ENCODE peak calls at places on chromosomes 12 and 14, in six cellular contexts. I, O, Q, P, V and X are unnamed samples.

GRCh38 chr12:132806857-132807256 is 21.8 kb downstream of the GOLGA3 start:
- DNase-seq in Q (no peak), P (no peak), O (no peak), V (no peak), I (no peak), X (no peak)

GRCh38 chr14:35140718-35141581 is 18.6 kb downstream of the PRORP start:
- DNase-seq in O (no peak), I (peak), P (no peak), Q (no peak), V (no peak), X (no peak)

GRCh38 chr12:57811028-57811755 is 7.3 kb downstream of the AVIL start:
- DNase-seq in V (no peak), Q (no peak), I (no peak), P (no peak), O (no peak), X (no peak)

GRCh38 chr14:88168025-88168424 is 155.0 kb downstream of the KCNK10 start:
- DNase-seq in O (no peak), I (no peak), V (no peak), P (no peak), Q (no peak), X (no peak)

GRCh38 chr14:75242546-75243273 is 35.9 kb upstream of the FOS start:
- DNase-seq in I (peak), Q (no peak), P (peak), V (no peak), O (peak), X (no peak)

GRCh38 chr12:127293507-127294310 is 973.3 kb upstream of the TMEM132C start:
- DNase-seq in P (peak), I (peak), O (peak), Q (peak), V (peak), X (no peak)

GRCh38 chr12:66500841-66501240 is 178.0 kb downstream of the GRIP1 start:
- DNase-seq in P (no peak), Q (no peak), I (no peak), V (no peak), O (no peak), X (no peak)

GRCh38 chr12:848519-849191 is 96.3 kb downstream of the WNK1 start:
- DNase-seq in V (no peak), Q (no peak), P (no peak), I (no peak), O (no peak), X (no peak)

GRCh38 chr14:89537911-89538310 is 120.9 kb upstream of the FOXN3 start:
- DNase-seq in O (no peak), Q (no peak), I (no peak), V (no peak), P (no peak), X (no peak)

GRCh38 chr12:6062427-6063378 is 61.8 kb downstream of the VWF start:
- DNase-seq in V (no peak), P (no peak), O (peak), I (peak), Q (peak), X (peak)

GRCh38 chr12:131799828-131800593 is 28.2 kb upstream of the MMP17 start:
- DNase-seq in V (no peak), O (no peak), Q (no peak), P (no peak), I (no peak), X (no peak)

GRCh38 chr12:124847675-124848074 is 16.0 kb downstream of the SCARB1 start:
- DNase-seq in O (no peak), V (no peak), I (peak), Q (no peak), P (no peak), X (no peak)

GRCh38 chr12:105601158-105601557 is 270.7 kb downstream of the C12orf75 start:
- DNase-seq in Q (no peak), O (no peak), I (peak), P (no peak), V (no peak), X (no peak)

GRCh38 chr14:103899316-103899715 is 28.9 kb upstream of the TDRD9 start:
- DNase-seq in Q (no peak), V (no peak), I (no peak), O (no peak), P (no peak), X (no peak)

GRCh38 chr12:109718390-109718789 is 4.8 kb downstream of the FAM222A start:
- DNase-seq in V (no peak), P (no peak), O (peak), I (no peak), Q (no peak), X (no peak)

GRCh38 chr12:108399514-108399913 is 60.4 kb upstream of the CMKLR1 start:
- DNase-seq in Q (no peak), V (no peak), P (peak), O (no peak), I (no peak), X (no peak)

GRCh38 chr12:80862606-80863005 is 75.1 kb downstream of the LIN7A start:
- DNase-seq in O (no peak), V (no peak), I (no peak), Q (no peak), P (no peak), X (no peak)

GRCh38 chr14:23125933-23126524 is 7.0 kb upstream of the CEBPE start:
- DNase-seq in I (no peak), V (no peak), P (no peak), O (no peak), Q (no peak), X (no peak)

DNA sequence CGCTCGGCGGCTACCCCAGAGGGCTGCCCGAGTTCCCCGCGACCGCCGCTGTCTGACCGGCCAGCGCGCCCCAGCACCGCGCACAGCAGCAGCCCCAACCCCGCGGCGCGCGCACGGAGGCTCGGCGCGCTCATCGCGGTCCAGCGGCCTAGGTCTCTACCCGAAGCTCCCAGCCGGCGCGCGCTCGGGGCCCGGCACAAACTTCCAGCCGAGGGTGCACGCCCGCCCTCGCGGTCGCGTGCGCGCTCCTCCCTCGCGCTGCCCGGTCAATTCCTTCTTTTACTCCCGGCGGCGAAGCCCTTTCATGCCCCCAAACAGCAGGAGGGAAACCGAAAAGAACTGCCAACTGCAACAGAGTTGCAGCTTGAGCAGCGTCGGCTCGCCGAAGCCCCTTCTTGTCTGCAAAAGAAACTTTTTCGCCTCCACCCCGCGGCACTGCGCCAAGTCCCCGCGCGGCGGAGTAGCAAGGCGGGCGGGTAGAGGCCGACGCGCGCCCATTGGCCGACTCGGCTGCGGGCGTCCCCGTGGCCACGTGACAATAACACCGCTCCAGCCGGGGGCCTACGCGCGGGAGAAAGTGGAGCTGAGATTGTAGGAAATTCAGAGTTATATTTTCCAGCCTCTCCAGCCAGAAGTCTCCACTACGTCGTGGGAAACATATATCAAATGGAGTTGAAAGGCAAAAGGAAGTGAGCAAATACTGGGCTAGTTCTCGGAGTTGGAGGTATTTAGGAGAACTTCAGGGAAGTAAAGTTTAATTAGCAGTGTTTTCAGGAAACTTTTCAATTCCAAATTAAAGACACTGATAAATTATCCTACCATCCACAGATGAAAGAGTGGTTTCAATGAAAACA is at the start of gene LRIG3:
- DNase-seq in V (peak), P (peak), I (peak), O (peak), Q (peak), X (no peak)
- TF ChIP-seq CTCF in V (peak), P (no peak), I (no peak), O (no peak), Q (no peak), X (no peak)

DNA sequence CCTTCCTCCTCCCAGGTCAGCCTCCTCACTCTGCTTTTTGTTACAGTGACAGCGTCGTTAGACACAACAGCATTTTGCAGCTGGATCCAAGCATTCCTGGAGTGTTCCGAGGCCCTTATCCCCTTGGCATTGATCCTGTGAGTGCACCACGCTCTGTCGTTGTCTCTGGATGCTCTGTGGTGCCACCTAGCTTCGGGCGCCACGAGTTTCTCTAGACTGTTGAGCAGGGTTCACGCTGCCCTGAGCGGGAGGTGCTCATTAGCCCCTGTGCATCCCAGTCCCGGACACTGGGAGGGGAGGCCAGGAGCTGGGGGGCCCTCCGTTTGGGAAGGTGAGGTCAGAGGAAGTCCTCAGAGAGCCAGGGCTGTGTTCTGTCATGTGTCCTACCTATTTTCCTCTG is 17.3 kb upstream of the DNAH10 start:
- DNase-seq in Q (no peak), V (no peak), I (peak), O (peak), P (no peak), X (no peak)
- TF ChIP-seq CTCF in Q (no peak), V (no peak), I (peak), O (no peak), P (no peak), X (no peak)

GRCh38 chr12:30783946-30784345 is 29.2 kb upstream of the CAPRIN2 start:
- DNase-seq in P (no peak), V (no peak), I (no peak), Q (no peak), O (no peak), X (no peak)

GRCh38 chr12:30784508-30784907 is 29.8 kb upstream of the CAPRIN2 start:
- DNase-seq in P (no peak), I (no peak), O (no peak), V (no peak), Q (no peak), X (no peak)

GRCh38 chr12:30785630-30786029 is 30.9 kb upstream of the CAPRIN2 start:
- DNase-seq in V (no peak), P (no peak), I (no peak), O (no peak), Q (no peak), X (no peak)

GRCh38 chr12:30779578-30779977 is 24.8 kb upstream of the CAPRIN2 start:
- DNase-seq in I (no peak), Q (no peak), P (no peak), V (no peak), O (no peak), X (no peak)

DNA sequence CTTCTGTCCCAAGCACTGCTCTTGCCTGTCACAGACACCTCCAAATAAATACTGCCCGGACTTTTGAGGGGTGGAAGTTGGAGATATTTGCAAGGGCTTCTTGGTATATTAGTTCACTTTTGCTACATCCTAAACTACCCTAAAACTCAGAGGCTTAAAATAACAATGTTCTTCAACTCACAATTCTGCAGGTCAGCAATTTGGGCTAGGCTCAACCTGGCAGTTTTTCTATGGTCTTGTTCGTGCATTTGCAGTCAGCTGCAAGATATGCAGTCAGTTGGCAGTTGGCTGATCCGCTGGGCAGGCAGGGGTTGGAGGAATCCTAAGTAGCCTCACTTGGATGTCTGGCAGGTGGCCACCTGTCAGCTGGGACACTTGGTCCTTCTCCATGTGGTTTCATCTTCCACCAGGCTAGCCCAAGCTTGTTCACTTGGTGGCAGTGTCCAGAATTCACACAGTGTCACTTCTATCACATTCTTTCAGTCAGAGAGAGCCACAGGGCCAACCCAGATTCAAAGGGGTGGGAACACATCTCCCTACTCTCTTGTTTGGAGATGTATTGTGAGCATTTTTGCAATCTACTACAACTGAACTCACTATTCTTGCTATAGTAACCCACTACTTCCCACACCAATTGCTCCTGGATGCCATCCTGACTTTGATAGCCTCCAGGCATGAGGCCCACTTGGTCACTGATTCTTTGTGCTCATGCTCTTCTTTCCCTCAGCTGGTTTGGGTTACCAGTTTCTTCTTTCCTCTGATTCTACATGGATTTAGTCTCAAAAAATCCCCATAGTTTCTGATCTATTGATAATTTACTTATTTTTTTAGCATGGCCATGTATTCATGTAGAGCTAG is 27.8 kb upstream of the CAPRIN2 start:
- DNase-seq in Q (no peak), O (no peak), V (no peak), P (no peak), I (no peak), X (no peak)
- TF ChIP-seq CTCF in Q (no peak), O (no peak), V (no peak), P (no peak), I (no peak), X (no peak)

GRCh38 chr12:19183121-19183838 is 53.7 kb downstream of the PLEKHA5 start:
- DNase-seq in Q (no peak), V (no peak), I (no peak), P (no peak), O (peak), X (no peak)
- TF ChIP-seq CTCF in Q (no peak), V (no peak), I (peak), P (no peak), O (peak), X (no peak)

GRCh38 chr12:28575593-28576205 is 385.4 kb downstream of the CCDC91 start:
- DNase-seq in O (no peak), V (no peak), Q (no peak), I (no peak), P (no peak), X (no peak)

GRCh38 chr12:28568083-28568482 is 377.8 kb downstream of the CCDC91 start:
- DNase-seq in O (no peak), Q (no peak), V (no peak), I (peak), P (peak), X (no peak)

GRCh38 chr12:28568709-28569108 is 378.5 kb downstream of the CCDC91 start:
- DNase-seq in I (peak), V (no peak), Q (no peak), O (no peak), P (no peak), X (no peak)

GRCh38 chr12:28574746-28575592 is 384.7 kb downstream of the CCDC91 start:
- DNase-seq in Q (no peak), I (no peak), O (no peak), V (no peak), P (no peak), X (no peak)

GRCh38 chr12:28569698-28570411 is 379.6 kb downstream of the CCDC91 start:
- DNase-seq in V (no peak), P (peak), O (no peak), Q (no peak), I (peak), X (no peak)
- TF ChIP-seq CTCF in V (no peak), P (no peak), O (no peak), Q (no peak), I (no peak), X (no peak)